ENCODE peak calls at places on chromosomes 3 and 15, in four cellular contexts. P is iPS DF 6.9, R is thoracic aorta, Q is H9. D is an unnamed sample. For H3K4me1, the result is how much of the 10 kb centered on the place peaks cover.

GRCh38 chr3:89411211-89411610 is 303.8 kb downstream of the EPHA3 start:
- DNase-seq in Q (no peak), P (no peak), R (no peak), D (no peak)

GRCh38 chr3:106339551-106339950 is 470.7 kb upstream of the CBLB start:
- DNase-seq in P (no peak), Q (no peak), R (no peak), D (no peak)

GRCh38 chr3:70871909-70872656 is 559.6 kb upstream of the MDFIC2 start:
- DNase-seq in R (no peak), Q (no peak), P (no peak), D (no peak)

GRCh38 chr3:122843604-122844003 is 48.7 kb downstream of the SLC49A4 start:
- DNase-seq in P (no peak), R (no peak), Q (no peak), D (no peak)

GRCh38 chr15:85142324-85142723 is 160.7 kb downstream of the PDE8A start:
- DNase-seq in P (no peak), Q (no peak), R (no peak), D (no peak)

GRCh38 chr3:197520311-197521276 is 35.2 kb downstream of the BDH1 start:
- DNase-seq in Q (peak), R (no peak), P (no peak), D (no peak)

GRCh38 chr15:68484696-68485400 is 52.9 kb upstream of the ITGA11 start:
- DNase-seq in R (no peak), Q (no peak), P (no peak), D (no peak)

GRCh38 chr3:86180696-86181095 is 810.3 kb downstream of the VGLL3 start:
- DNase-seq in P (no peak), R (no peak), Q (no peak), D (no peak)

GRCh38 chr3:28476764-28477163 is 128.1 kb upstream of the AZI2 start:
- DNase-seq in P (no peak), R (no peak), Q (no peak), D (no peak)

GRCh38 chr3:134597390-134597975 is 53.3 kb downstream of the KY start:
- DNase-seq in R (no peak), Q (no peak), P (no peak), D (no peak)

GRCh38 chr3:98655666-98656065 is 62.3 kb upstream of the CPOX start:
- DNase-seq in Q (no peak), R (no peak), P (no peak), D (no peak)

GRCh38 chr3:131299836-131300235 is 81.7 kb upstream of the NUDT16 start:
- DNase-seq in Q (no peak), P (no peak), R (no peak), D (no peak)

GRCh38 chr3:141201122-141201521 is 30.5 kb upstream of the PXYLP1 start:
- DNase-seq in P (no peak), Q (no peak), R (no peak), D (no peak)

GRCh38 chr3:13018039-13018431 is 55.2 kb downstream of the IQSEC1 start:
- DNase-seq in Q (peak), R (no peak), P (no peak), D (no peak)

GRCh38 chr3:194387926-194388418 is 11.1 kb downstream of the GP5 start:
- DNase-seq in P (no peak), R (no peak), Q (no peak), D (no peak)

GRCh38 chr3:183491923-183492848 is 63.3 kb downstream of the KLHL6 start:
- DNase-seq in Q (peak), P (no peak), R (no peak), D (no peak)

GRCh38 chr3:36893137-36893557 is 51.7 kb downstream of the TRANK1 start:
- DNase-seq in Q (no peak), R (no peak), P (peak), D (no peak)

GRCh38 chr15:45179221-45179985 is 8.4 kb downstream of the SHF start:
- DNase-seq in P (no peak), Q (peak), R (no peak), D (no peak)

GRCh38 chr15:49988766-49989165 is 130.3 kb downstream of the ATP8B4 start:
- DNase-seq in R (no peak), P (no peak), Q (no peak), D (no peak)

GRCh38 chr3:75272708-75273107 is 391.4 kb upstream of the FRG2C start:
- DNase-seq in R (no peak), Q (no peak), P (no peak), D (no peak)

DNA sequence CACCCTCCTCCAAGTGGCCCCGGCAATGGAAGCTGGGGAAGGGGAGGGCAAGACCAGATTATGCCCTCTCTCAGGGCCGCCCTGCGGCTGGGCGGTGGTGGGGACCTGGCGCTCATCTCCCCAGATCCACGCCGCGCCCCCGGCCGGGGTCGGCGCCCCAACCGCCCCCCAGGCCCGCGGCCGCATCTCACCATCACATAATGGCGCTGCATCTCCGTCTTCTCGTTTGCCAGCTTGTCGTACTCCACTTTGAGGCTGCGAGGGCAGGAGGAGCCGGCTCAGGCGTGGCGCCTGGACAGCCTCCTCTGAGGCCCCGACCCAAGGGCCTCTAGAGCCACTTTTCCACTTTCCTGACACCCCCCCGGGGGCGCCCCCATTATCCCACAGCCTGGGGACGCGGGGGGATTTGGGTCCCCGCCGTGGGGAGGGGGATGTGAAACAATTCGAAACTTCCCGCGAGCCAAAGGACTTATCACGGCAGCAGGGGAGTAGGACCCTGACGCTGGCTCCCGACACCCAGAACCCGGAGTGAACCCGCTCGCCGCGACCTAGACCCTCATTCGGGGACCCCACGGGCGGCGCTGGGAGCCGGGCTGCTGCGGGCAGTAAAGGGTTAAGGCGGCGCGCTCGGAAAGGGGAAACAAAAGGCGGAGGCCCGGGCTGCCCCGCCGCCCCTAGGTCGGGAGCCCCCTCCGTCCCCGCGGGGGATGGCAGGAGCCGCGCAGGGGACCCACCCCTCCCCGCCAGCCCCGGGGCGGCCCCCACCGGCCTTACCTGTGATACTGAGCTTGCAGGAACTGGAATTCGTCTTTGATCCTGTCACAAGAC is 2.1 kb downstream of the TLE3 start:
- DNase-seq in R (no peak), P (no peak), Q (peak), D (no peak)
- H3K4me1 ChIP-seq in R (under half), P (under half), Q (under half), D (under half)

GRCh38 chr15:29571728-29572454 is 250.4 kb downstream of the TJP1 start:
- DNase-seq in P (no peak), Q (no peak), R (no peak), D (no peak)
- H3K4me1 ChIP-seq in P (under half), Q (under half), R (under half), D (under half)

DNA sequence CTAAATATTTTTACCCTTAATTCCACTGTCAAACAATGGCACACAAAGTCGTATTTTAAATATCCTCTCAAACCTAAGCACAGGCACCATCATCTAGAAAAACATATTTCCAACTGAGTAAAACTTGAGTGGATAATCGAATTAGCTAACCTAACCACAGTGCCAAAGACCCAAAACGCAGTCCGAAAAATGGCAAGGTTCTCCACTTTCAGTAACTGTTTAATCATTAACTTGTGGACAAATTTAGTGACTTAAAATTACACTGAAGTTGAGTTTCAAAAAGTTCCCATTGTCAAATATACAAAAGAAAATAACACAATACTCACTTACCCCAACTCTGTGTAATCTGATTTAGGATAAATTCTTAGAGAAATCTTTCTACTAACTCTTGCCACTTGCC is 10.0 kb downstream of the CNBP start:
- DNase-seq in Q (no peak), R (no peak), P (no peak), D (no peak)
- H3K4me1 ChIP-seq in Q (under half), R (under half), P (under half), D (under half)

GRCh38 chr3:46936733-46937250 is 39.8 kb downstream of the CCDC12 start:
- DNase-seq in P (no peak), Q (no peak), R (no peak), D (no peak)

GRCh38 chr3:46935989-46936620 is 40.4 kb downstream of the CCDC12 start:
- DNase-seq in R (no peak), P (no peak), Q (no peak), D (no peak)

GRCh38 chr3:46939578-46940405 is 36.8 kb downstream of the CCDC12 start:
- DNase-seq in R (no peak), Q (no peak), P (no peak), D (no peak)

GRCh38 chr3:46935168-46935858 is 41.2 kb downstream of the CCDC12 start:
- DNase-seq in R (peak), Q (peak), P (peak), D (peak)

GRCh38 chr3:46938118-46938517 is 38.4 kb downstream of the CCDC12 start:
- DNase-seq in Q (no peak), P (no peak), R (no peak), D (no peak)
- H3K4me1 ChIP-seq in Q (under half), P (under half), R (under half), D (under half)